ENCODE peak calls at places on chromosomes 5 and 9, in ten cellular contexts. I is HCT116, W is PC-3, N is GM23338, A is GM23248, L is MM.1S, T is OCI-LY7, X is SK-N-SH, R is hepatocyte, B is PC-9. E is an unnamed sample. For H3K9me2 and H4K20me1, the result is how much of the 10 kb centered on the place peaks cover.

GRCh38 chr5:131630963-131631350 is 4.1 kb downstream of the RAPGEF6 start:
- DNase-seq in T (no peak), B (no peak), A (peak), N (no peak), I (no peak), L (no peak), R (no peak), W (peak), X (no peak), E (no peak)

GRCh38 chr9:104075801-104076753 is 18.0 kb upstream of the SMC2 start:
- DNase-seq in N (no peak), L (no peak), X (no peak), I (no peak), R (peak), T (no peak), A (peak), W (peak), B (no peak), E (no peak)

GRCh38 chr5:42840279-42840678 is 28.6 kb upstream of the SELENOP start:
- DNase-seq in R (peak), N (no peak), B (no peak), X (no peak), L (no peak), W (no peak), I (no peak), A (peak), T (no peak), E (no peak)

GRCh38 chr5:103232393-103232999 is 26.1 kb upstream of the MACIR start:
- DNase-seq in L (peak), T (peak), B (no peak), X (peak), R (peak), W (peak), N (peak), A (peak), I (peak), E (peak)

GRCh38 chr5:56328753-56329560 is 95.8 kb upstream of the ANKRD55 start:
- DNase-seq in A (peak), N (peak), W (peak), X (no peak), L (peak), R (peak), I (no peak), B (peak), T (no peak), E (no peak)

GRCh38 chr9:98912450-98912849 is 31.3 kb upstream of the COL15A1 start:
- DNase-seq in I (no peak), B (no peak), L (no peak), X (no peak), R (no peak), A (no peak), N (no peak), W (no peak), T (no peak), E (no peak)

GRCh38 chr9:114990901-114991300 is 60.5 kb upstream of the TNFSF8 start:
- DNase-seq in N (no peak), A (no peak), W (no peak), B (no peak), I (no peak), R (no peak), T (no peak), L (no peak), X (no peak), E (no peak)

GRCh38 chr9:20289416-20289815 is 332.9 kb downstream of the MLLT3 start:
- DNase-seq in L (no peak), R (no peak), I (no peak), N (no peak), X (no peak), A (no peak), B (no peak), W (no peak), T (no peak), E (no peak)

GRCh38 chr9:107248714-107249113 is 34.4 kb upstream of the RAD23B start:
- DNase-seq in T (no peak), R (no peak), W (no peak), X (no peak), N (no peak), B (no peak), L (no peak), I (no peak), A (no peak), E (no peak)

GRCh38 chr9:136218271-136218670 is 13.3 kb upstream of the LHX3 start:
- DNase-seq in I (no peak), N (no peak), X (no peak), L (no peak), R (no peak), T (no peak), A (no peak), W (no peak), B (no peak), E (no peak)
- H3K9me2 ChIP-seq in I (under half), N (under half), X (under half), L (under half), R (under half), T (under half), A (under half), W (under half), B (under half), E (under half)

GRCh38 chr5:140159014-140159927 is 15.7 kb upstream of the CYSTM1 start:
- DNase-seq in W (no peak), R (no peak), I (no peak), L (no peak), X (no peak), A (no peak), T (no peak), N (no peak), B (no peak), E (no peak)

GRCh38 chr5:140153905-140154304 is 21.1 kb upstream of the CYSTM1 start:
- DNase-seq in X (no peak), B (no peak), R (no peak), I (no peak), W (no peak), T (no peak), N (peak), A (no peak), L (no peak), E (no peak)

GRCh38 chr5:140160432-140160831 is 14.6 kb upstream of the CYSTM1 start:
- DNase-seq in L (no peak), X (no peak), W (no peak), R (no peak), I (no peak), A (no peak), N (no peak), T (no peak), B (no peak), E (no peak)

GRCh38 chr5:140153255-140153654 is 21.7 kb upstream of the CYSTM1 start:
- DNase-seq in L (no peak), T (no peak), X (no peak), B (no peak), A (no peak), R (no peak), N (no peak), W (no peak), I (no peak), E (no peak)

GRCh38 chr5:140157032-140157781 is 17.8 kb upstream of the CYSTM1 start:
- DNase-seq in X (peak), N (peak), L (peak), R (peak), W (peak), I (peak), T (peak), B (peak), A (peak), E (peak)
- H3K4me3 ChIP-seq in X (peak), N (peak), L (peak), R (no peak), W (peak), I (peak), T (no peak), B (no peak), A (peak), E (no peak)

DNA sequence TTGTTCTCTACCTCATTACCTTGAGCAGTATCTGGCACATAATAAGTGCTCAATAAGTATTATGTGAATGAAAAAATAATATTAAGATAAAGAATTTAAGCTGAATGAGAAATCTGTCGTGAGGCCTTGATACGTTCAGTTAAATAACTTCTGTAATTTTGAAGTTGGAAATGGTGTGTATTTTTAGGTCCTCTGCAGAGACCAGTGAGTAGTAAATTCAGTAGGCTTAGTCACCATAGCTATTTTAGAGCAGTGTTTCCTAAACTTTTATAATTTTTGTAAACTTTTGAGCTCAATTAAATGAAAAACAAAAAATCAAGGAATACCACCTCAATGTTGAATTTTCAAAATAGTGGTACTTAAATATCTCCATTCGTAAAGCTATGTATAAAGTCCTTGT is 25.0 kb downstream of the ERBIN start:
- DNase-seq in W (no peak), A (no peak), L (no peak), T (no peak), I (no peak), R (no peak), B (no peak), N (no peak), X (no peak), E (no peak)
- H4K20me1 ChIP-seq in W (under half), A (under half), L (under half), T (under half), I (under half), R (half or more), B (half or more), N (under half), X (half or more), E (under half)

GRCh38 chr5:175795959-175796358 is 75.4 kb upstream of the CPLX2 start:
- DNase-seq in N (no peak), X (no peak), T (no peak), W (no peak), L (no peak), R (no peak), A (no peak), B (no peak), I (no peak), E (no peak)
- H3K9me2 ChIP-seq in N (under half), X (under half), T (under half), W (under half), L (under half), R (under half), A (under half), B (under half), I (under half), E (under half)

GRCh38 chr5:72030237-72030636 is 77.0 kb upstream of the MAP1B start:
- DNase-seq in T (no peak), A (no peak), I (no peak), L (no peak), R (no peak), W (no peak), B (no peak), X (no peak), N (no peak), E (no peak)
- H3K4me3 ChIP-seq in T (no peak), A (no peak), I (no peak), L (no peak), R (no peak), W (no peak), B (no peak), X (no peak), N (no peak), E (no peak)

GRCh38 chr5:1332461-1333001 is 12.4 kb downstream of the CLPTM1L start:
- DNase-seq in B (peak), T (peak), L (no peak), X (no peak), I (no peak), W (no peak), R (no peak), N (no peak), A (peak), E (peak)

GRCh38 chr5:1335540-1336095 is 9.3 kb downstream of the CLPTM1L start:
- DNase-seq in L (no peak), I (no peak), B (no peak), W (no peak), R (no peak), X (no peak), N (no peak), A (no peak), T (no peak), E (no peak)

GRCh38 chr5:1331861-1332405 is 13.0 kb downstream of the CLPTM1L start:
- DNase-seq in T (no peak), W (no peak), R (no peak), L (no peak), B (no peak), N (no peak), A (no peak), X (no peak), I (no peak), E (no peak)

GRCh38 chr5:1334831-1335539 is 9.9 kb downstream of the CLPTM1L start:
- DNase-seq in A (no peak), T (no peak), B (no peak), W (no peak), N (no peak), L (no peak), X (no peak), R (no peak), I (no peak), E (no peak)

DNA sequence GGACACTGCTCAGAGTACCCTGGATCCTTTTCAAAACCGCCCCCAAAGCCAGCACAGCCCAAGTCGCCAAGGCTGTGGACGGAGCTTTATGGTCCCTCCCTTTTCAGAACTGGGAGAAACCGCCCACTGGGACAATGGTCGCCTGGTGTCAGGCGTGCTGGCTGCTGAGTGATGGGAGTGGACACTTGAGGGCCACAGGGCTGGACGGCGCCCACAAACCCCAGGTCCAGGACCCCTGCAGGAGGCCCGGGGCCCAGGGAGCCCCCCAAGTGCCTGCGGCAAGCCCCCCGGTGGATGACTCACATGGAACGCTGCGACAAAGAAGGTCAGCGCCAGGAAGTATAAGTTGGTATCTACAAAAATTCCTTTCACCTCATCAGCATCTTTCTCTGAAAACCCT is 10.9 kb downstream of the CLPTM1L start:
- DNase-seq in I (no peak), N (no peak), R (no peak), A (no peak), L (no peak), W (no peak), T (no peak), X (no peak), B (no peak), E (no peak)
- H4K20me1 ChIP-seq in I (under half), N (under half), R (under half), A (under half), L (under half), W (under half), T (under half), X (under half), B (half or more), E (under half)

DNA sequence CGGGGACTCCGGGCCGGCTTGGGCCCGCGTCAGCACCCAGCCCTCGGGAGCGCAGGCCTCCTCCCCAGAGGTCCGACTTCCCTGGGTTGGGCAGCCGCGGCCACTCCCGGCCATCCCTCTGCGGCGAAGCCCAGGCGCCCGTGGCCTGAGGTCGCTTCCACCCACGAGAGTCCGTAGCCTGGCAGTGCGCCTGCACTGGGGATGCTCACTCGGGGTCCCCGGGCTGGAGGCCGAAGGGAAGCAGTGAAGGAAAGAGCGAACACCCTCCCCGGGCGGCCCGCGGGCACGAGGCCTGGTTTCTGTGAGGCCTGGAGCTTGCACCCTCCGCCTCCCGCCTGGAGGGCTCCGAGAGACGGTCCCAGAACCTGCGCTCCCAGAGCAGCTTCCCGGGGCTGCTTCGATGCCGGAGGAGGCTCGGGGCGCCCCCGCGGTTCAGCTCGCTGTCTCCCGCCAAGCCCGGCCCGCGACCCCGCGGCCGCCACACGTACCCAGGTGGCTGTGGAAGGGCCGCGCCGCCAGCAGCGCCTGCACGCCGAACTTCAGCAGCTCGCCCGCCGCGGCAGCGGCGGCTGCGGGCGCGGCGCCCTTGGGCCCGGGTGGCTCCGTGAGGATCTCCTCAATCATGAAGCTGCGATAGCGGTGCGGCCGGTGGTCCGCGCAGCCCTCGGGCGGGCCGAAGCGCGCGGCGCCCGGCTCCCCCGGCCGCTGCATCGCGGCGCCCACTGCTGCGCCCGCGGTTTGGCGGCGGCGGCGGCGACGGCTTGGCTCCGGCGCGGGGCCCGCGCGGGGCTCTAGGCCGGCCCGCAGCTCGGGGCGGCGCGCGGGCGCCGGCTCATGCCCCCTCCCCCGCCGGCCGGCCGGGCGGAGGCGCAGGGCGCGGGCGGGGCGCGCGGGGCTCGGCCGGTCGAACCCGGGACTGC is at the start of gene BARX1:
- DNase-seq in W (no peak), R (no peak), L (no peak), A (no peak), X (peak), N (peak), T (no peak), I (no peak), B (no peak), E (no peak)
- H3K9me2 ChIP-seq in W (under half), R (under half), L (under half), A (under half), X (under half), N (under half), T (under half), I (under half), B (under half), E (under half)

E was measured in Karpas-422.